ENCODE peak calls at places on chromosomes 4 and X, in four cellular contexts. M is Caco-2, E is endothelial cell of umbilical vein, S is esophagus squamous epithelium. G is an unnamed sample. For H3K27me3, the result is how much of the 10 kb centered on the place peaks cover.

GRCh38 chr4:128159967-128160366 is 98.9 kb downstream of the LARP1B start:
- DNase-seq in E (peak), M (no peak), S (no peak), G (no peak)

GRCh38 chr4:143506031-143506430 is 7.5 kb upstream of the SMARCA5 start:
- DNase-seq in S (no peak), M (no peak), E (no peak), G (no peak)

GRCh38 chrX:64352084-64352483 is 43.2 kb downstream of the MTMR8 start:
- DNase-seq in M (no peak), E (no peak), S (no peak), G (no peak)

GRCh38 chr4:101155859-101156430 is 191.4 kb downstream of the PPP3CA start:
- DNase-seq in M (no peak), S (no peak), E (no peak), G (no peak)

GRCh38 chr4:140176735-140177134 is 22.8 kb upstream of the MAML3 start:
- DNase-seq in E (peak), M (no peak), S (no peak), G (no peak)

GRCh38 chr4:5710065-5710961 is 688 bp upstream of the EVC start:
- DNase-seq in S (no peak), M (no peak), E (peak), G (no peak)

GRCh38 chr4:84503495-84504437 is 4.7 kb upstream of the NKX6-1 start:
- DNase-seq in S (no peak), M (peak), E (peak), G (no peak)

GRCh38 chr4:153204247-153205027 is at the start of gene TRIM2:
- DNase-seq in S (no peak), M (peak), E (peak), G (peak)

GRCh38 chrX:7077910-7078245 is 69.6 kb upstream of the STS start:
- DNase-seq in M (no peak), S (no peak), E (no peak), G (no peak)

GRCh38 chr4:37970702-37971101 is 10.5 kb downstream of the PTTG2 start:
- DNase-seq in M (peak), S (peak), E (peak), G (peak)

GRCh38 chr4:88104902-88105610 is 53.4 kb downstream of the ABCG2 start:
- DNase-seq in E (peak), S (no peak), M (no peak), G (no peak)

GRCh38 chr4:129583868-129584267 is 487.9 kb downstream of the C4orf33 start:
- DNase-seq in E (no peak), S (no peak), M (no peak), G (no peak)

GRCh38 chrX:43881410-43882293 is 598 bp downstream of the MAOB start:
- DNase-seq in S (no peak), M (no peak), E (no peak), G (peak)

GRCh38 chrX:9807355-9808182 is 21.3 kb downstream of the SHROOM2 start:
- DNase-seq in M (no peak), S (no peak), E (no peak), G (no peak)

GRCh38 chrX:104621781-104622180 is 55.8 kb downstream of the IL1RAPL2 start:
- DNase-seq in S (no peak), M (no peak), E (no peak), G (no peak)

GRCh38 chr4:182916483-182917181 is 554 bp downstream of the DCTD start:
- DNase-seq in M (peak), E (peak), S (peak), G (peak)

GRCh38 chr4:88097781-88098180 is 60.7 kb downstream of the ABCG2 start:
- DNase-seq in E (no peak), S (no peak), M (no peak), G (no peak)

GRCh38 chrX:23223169-23223568 is 111.5 kb upstream of the PTCHD1 start:
- DNase-seq in E (no peak), M (no peak), S (no peak), G (no peak)

GRCh38 chrX:39416547-39417262 is 615.4 kb downstream of the MID1IP1 start:
- DNase-seq in S (no peak), E (no peak), M (no peak), G (no peak)

GRCh38 chrX:70434352-70434866 is 10.2 kb upstream of the DLG3 start:
- DNase-seq in S (peak), E (peak), M (peak), G (peak)

GRCh38 chrX:65871671-65872311 is 168.1 kb downstream of the VSIG4 start:
- DNase-seq in M (peak), S (no peak), E (no peak), G (no peak)

GRCh38 chr4:8282742-8283141 is 13.2 kb downstream of the HTRA3 start:
- DNase-seq in M (no peak), S (no peak), E (no peak), G (no peak)

GRCh38 chr4:111954546-111954945 is 190.7 kb upstream of the FAM241A start:
- DNase-seq in M (no peak), S (no peak), E (no peak), G (no peak)

GRCh38 chr4:152460488-152460887 is 75.4 kb downstream of the FBXW7 start:
- DNase-seq in E (no peak), S (no peak), M (peak), G (no peak)

GRCh38 chrX:110173192-110174175 is 144.4 kb downstream of the AMMECR1 start:
- DNase-seq in S (no peak), E (peak), M (no peak), G (no peak)
- H3K27me3 ChIP-seq in S (under half), E (under half), M (under half), G (under half)

GRCh38 chrX:127305013-127305412 is 485.5 kb downstream of the PRR32 start:
- DNase-seq in M (no peak), S (no peak), E (no peak), G (no peak)
- H3K27me3 ChIP-seq in M (under half), S (under half), E (under half), G (under half)

GRCh38 chrX:2828404-2829065 is at the start of gene GYG2:
- DNase-seq in M (peak), E (no peak), S (no peak), G (no peak)

GRCh38 chrX:2829469-2830246 is 928 bp downstream of the GYG2 start:
- DNase-seq in S (no peak), E (no peak), M (no peak), G (no peak)

GRCh38 chrX:2831471-2832228 is 2.9 kb downstream of the GYG2 start:
- DNase-seq in M (no peak), S (no peak), E (no peak), G (no peak)

GRCh38 chrX:2824886-2825285 is 3.8 kb upstream of the GYG2 start:
- DNase-seq in S (no peak), E (no peak), M (no peak), G (no peak)

DNA sequence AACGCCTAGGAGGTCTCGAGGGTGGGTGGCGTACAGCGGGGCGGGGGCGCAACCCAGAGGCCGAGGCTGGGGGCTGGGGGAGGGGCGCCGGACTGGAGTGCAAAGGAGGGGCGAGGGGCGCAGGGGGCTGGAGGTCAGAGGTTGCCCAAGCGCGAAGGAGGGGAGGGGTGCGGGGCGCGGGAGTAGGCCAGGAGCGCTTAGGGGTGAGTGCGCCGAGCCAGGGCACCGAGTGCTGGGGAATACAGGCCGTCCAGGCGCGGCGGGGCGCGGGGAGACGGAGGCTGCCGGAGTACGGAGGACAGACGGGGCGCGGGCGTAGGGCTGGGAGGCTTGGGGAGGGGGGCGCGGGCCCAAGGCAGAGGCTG is 318 bp downstream of the GYG2 start:
- DNase-seq in S (no peak), M (peak), E (no peak), G (no peak)
- H3K27me3 ChIP-seq in S (under half), M (under half), E (under half), G (under half)

DNA sequence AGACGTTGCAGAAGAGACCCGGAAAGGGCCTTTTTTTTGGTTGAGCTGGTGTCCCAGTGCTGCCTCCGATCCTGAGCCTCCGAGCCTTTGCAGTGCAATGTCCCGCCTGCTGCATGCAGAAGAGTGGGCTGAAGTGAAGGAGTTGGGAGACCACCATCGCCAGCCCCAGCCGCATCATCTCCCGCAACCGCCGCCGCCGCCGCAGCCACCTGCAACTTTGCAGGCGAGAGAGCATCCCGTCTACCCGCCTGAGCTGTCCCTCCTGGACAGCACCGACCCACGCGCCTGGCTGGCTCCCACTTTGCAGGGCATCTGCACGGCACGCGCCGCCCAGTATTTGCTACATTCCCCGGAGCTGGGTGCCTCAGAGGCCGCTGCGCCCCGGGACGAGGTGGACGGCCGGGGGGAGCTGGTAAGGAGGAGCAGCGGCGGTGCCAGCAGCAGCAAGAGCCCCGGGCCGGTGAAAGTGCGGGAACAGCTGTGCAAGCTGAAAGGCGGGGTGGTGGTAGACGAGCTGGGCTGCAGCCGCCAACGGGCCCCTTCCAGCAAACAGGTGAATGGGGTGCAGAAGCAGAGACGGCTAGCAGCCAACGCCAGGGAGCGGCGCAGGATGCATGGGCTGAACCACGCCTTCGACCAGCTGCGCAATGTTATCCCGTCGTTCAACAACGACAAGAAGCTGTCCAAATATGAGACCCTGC is 427 bp downstream of the ATOH1 start:
- DNase-seq in M (peak), E (no peak), S (no peak), G (no peak)
- H3K27me3 ChIP-seq in M (under half), E (half or more), S (under half), G (under half)

DNA sequence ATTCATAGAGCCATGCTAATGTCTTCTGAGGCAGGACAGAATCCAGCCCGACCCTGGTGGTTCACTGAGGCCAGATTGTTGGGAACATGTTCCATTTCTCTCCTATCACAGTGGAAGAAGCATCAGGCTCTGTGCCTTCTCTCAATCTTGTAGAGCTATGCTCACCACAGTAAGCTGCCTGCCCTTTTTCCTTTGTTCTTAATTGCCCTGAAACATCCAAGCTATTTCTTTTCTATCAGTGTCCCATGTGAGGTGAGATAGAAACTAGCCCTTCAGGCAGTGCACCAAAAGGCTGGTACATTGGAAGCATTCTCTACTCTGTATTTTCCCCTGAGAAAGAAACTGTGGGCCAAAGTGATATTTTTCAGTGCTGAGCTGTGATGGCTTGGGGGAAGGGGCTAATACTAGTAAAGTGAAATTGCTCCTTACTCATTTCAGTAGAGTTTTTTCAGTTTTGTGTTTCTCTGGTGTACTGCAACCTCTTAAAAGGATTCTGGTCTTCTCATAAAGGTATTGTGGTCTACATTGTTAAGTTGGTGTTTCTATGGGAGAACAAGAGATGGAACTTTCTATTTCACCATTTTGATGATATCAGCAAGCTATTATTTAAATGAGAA is 611.2 kb downstream of the RPA4 start:
- DNase-seq in E (no peak), S (no peak), M (peak), G (no peak)
- H3K27me3 ChIP-seq in E (under half), S (under half), M (under half), G (under half)

G was measured in uterus.